ENCODE peak calls at places on chromosomes 6 and 20, in eight cellular contexts. E, D, N, P, Q, W, Z and I are unnamed samples.

GRCh38 chr6:13479971-13480434 is 7.4 kb downstream of the GFOD1 start:
- DNase-seq in Q (peak), N (peak), Z (no peak), P (no peak), W (no peak), E (no peak), D (no peak), I (no peak)

GRCh38 chr20:10398834-10399369 is 35.1 kb downstream of the MKKS start:
- DNase-seq in Q (no peak), N (no peak), W (no peak), P (no peak), Z (no peak), E (no peak), D (no peak), I (no peak)

GRCh38 chr6:31180500-31180899 is 10.0 kb upstream of the POU5F1 start:
- DNase-seq in D (no peak), Q (no peak), P (peak), W (peak), N (no peak), Z (no peak), E (no peak), I (no peak)

GRCh38 chr20:49161428-49162152 is 26.5 kb downstream of the STAU1 start:
- DNase-seq in Z (peak), P (no peak), D (no peak), E (no peak), Q (peak), W (no peak), N (peak), I (no peak)

GRCh38 chr20:49593441-49594142 is 25.7 kb upstream of the PTGIS start:
- DNase-seq in Z (peak), E (no peak), D (no peak), P (no peak), Q (no peak), N (no peak), W (no peak), I (no peak)

GRCh38 chr6:46994933-46995332 is 47.2 kb downstream of the ADGRF1 start:
- DNase-seq in N (no peak), W (no peak), Z (no peak), P (no peak), E (no peak), Q (no peak), D (no peak), I (no peak)

GRCh38 chr20:50303573-50304500 is 113.2 kb downstream of the CEBPB start:
- DNase-seq in D (peak), P (peak), Z (peak), E (no peak), Q (no peak), W (no peak), N (no peak), I (peak)

GRCh38 chr6:89525786-89526562 is 93.0 kb downstream of the ANKRD6 start:
- DNase-seq in Z (no peak), N (no peak), W (no peak), E (no peak), Q (no peak), D (no peak), P (no peak), I (no peak)

GRCh38 chr6:63527658-63528514 is 44.4 kb upstream of the LOC128125822 start:
- DNase-seq in W (no peak), D (peak), P (peak), Z (peak), E (no peak), Q (peak), N (peak), I (peak)

GRCh38 chr6:33590531-33591198 is 10.6 kb upstream of the BAK1 start:
- DNase-seq in W (no peak), P (peak), Q (peak), D (no peak), N (peak), E (no peak), Z (peak), I (peak)

GRCh38 chr6:126077810-126078791 is 91.8 kb downstream of the TRMT11 start:
- DNase-seq in P (no peak), Z (no peak), E (no peak), N (no peak), W (no peak), D (peak), Q (no peak), I (no peak)

GRCh38 chr6:126180585-126180984 is 159.3 kb upstream of the CENPW start:
- DNase-seq in E (no peak), Q (peak), D (peak), W (no peak), P (no peak), Z (peak), N (peak), I (no peak)

GRCh38 chr6:167394820-167395219 is 69.9 kb downstream of the TTLL2 start:
- DNase-seq in D (no peak), E (no peak), Q (no peak), W (no peak), Z (no peak), N (no peak), P (no peak), I (no peak)

GRCh38 chr6:157281570-157281969 is 41.7 kb downstream of the TMEM242 start:
- DNase-seq in N (no peak), P (peak), Z (peak), D (no peak), W (no peak), E (no peak), Q (no peak), I (peak)

GRCh38 chr6:41682497-41682961 is 44.3 kb downstream of the MDFI start:
- DNase-seq in Q (no peak), P (peak), N (no peak), E (no peak), W (no peak), Z (no peak), D (no peak), I (no peak)

GRCh38 chr6:77010931-77011542 is 452.3 kb downstream of the HTR1B start:
- DNase-seq in P (no peak), W (no peak), Q (no peak), N (no peak), Z (no peak), E (no peak), D (no peak), I (no peak)

GRCh38 chr6:139595183-139595582 is 220.7 kb upstream of the CITED2 start:
- DNase-seq in W (no peak), E (no peak), P (no peak), Q (no peak), D (peak), N (peak), Z (no peak), I (no peak)

GRCh38 chr6:50714487-50715379 is 1.4 kb downstream of the TFAP2D start:
- DNase-seq in Z (no peak), P (no peak), N (no peak), Q (no peak), W (no peak), D (no peak), E (no peak), I (no peak)

GRCh38 chr6:2505624-2506023 is 245.1 kb downstream of the MYLK4 start:
- DNase-seq in D (no peak), N (no peak), Z (peak), P (no peak), E (no peak), Q (no peak), W (no peak), I (no peak)

GRCh38 chr6:139882977-139883728 is 508.7 kb upstream of the CITED2 start:
- DNase-seq in W (no peak), N (no peak), D (peak), P (no peak), E (no peak), Q (peak), Z (peak), I (no peak)

GRCh38 chr6:167793421-167793820 is 33.3 kb upstream of the AFDN start:
- DNase-seq in D (no peak), E (no peak), Q (no peak), P (no peak), Z (no peak), N (no peak), W (no peak), I (peak)

GRCh38 chr6:87702589-87702945 is 534 bp upstream of the AKIRIN2 start:
- DNase-seq in Q (peak), P (no peak), N (peak), W (no peak), D (peak), E (no peak), Z (peak), I (no peak)

GRCh38 chr6:163984446-163984936 is 570.0 kb downstream of the QKI start:
- DNase-seq in N (no peak), P (no peak), E (no peak), D (no peak), Z (no peak), Q (no peak), W (no peak), I (no peak)

GRCh38 chr6:38792356-38792755 is 77.2 kb downstream of the DNAH8 start:
- DNase-seq in P (no peak), Q (no peak), E (no peak), N (no peak), W (no peak), D (no peak), Z (peak), I (no peak)

GRCh38 chr6:38554700-38555413 is 84.9 kb downstream of the BTBD9 start:
- DNase-seq in W (no peak), N (peak), P (no peak), E (no peak), Q (peak), Z (peak), D (peak), I (no peak)

GRCh38 chr6:64293298-64293697 is 657.7 kb downstream of the PHF3 start:
- DNase-seq in Z (peak), N (no peak), E (no peak), P (no peak), W (no peak), Q (no peak), D (peak), I (no peak)

GRCh38 chr20:19314619-19315018 is 102.2 kb downstream of the SLC24A3 start:
- DNase-seq in D (no peak), W (no peak), P (no peak), E (no peak), Q (peak), N (peak), Z (no peak), I (no peak)

GRCh38 chr6:41200901-41201783 is at the start of gene TREML2:
- DNase-seq in P (no peak), E (no peak), D (no peak), Q (no peak), N (no peak), W (no peak), Z (no peak), I (no peak)

GRCh38 chr6:26183581-26184408 is 96.6 kb downstream of the HFE start:
- DNase-seq in D (peak), W (peak), E (no peak), N (peak), Z (no peak), Q (no peak), P (peak), I (peak)

GRCh38 chr20:15976047-15976731 is 597.1 kb downstream of the KIF16B start:
- DNase-seq in E (no peak), Q (no peak), Z (no peak), P (no peak), D (no peak), N (no peak), W (no peak), I (no peak)

GRCh38 chr6:145801021-145801420 is 13.6 kb downstream of the FBXO30 start:
- DNase-seq in Q (no peak), Z (no peak), P (no peak), E (no peak), N (no peak), W (no peak), D (no peak), I (no peak)

GRCh38 chr6:2187826-2188225 is 57.6 kb downstream of the GMDS start:
- DNase-seq in Q (no peak), Z (no peak), D (no peak), W (no peak), P (no peak), N (no peak), E (no peak), I (no peak)

GRCh38 chr6:21885532-21886089 is 292.1 kb downstream of the SOX4 start:
- DNase-seq in P (peak), E (peak), Z (peak), Q (peak), D (peak), W (no peak), N (peak), I (no peak)

GRCh38 chr6:45314146-45314545 is 14.0 kb upstream of the RUNX2 start:
- DNase-seq in D (no peak), W (no peak), N (no peak), E (no peak), Q (no peak), P (no peak), Z (no peak), I (no peak)

GRCh38 chr6:167577891-167578361 is 248.8 kb upstream of the AFDN start:
- DNase-seq in Q (no peak), W (no peak), D (no peak), E (no peak), P (no peak), Z (no peak), N (no peak), I (no peak)

GRCh38 chr6:43120938-43121913 is 45.1 kb downstream of the PTK7 start:
- DNase-seq in N (peak), E (no peak), Q (peak), P (peak), W (no peak), Z (peak), D (peak), I (no peak)
- H3K27ac ChIP-seq in N (peak), E (no peak), Q (peak), P (peak), W (no peak), Z (peak), D (peak), I (peak)

DNA sequence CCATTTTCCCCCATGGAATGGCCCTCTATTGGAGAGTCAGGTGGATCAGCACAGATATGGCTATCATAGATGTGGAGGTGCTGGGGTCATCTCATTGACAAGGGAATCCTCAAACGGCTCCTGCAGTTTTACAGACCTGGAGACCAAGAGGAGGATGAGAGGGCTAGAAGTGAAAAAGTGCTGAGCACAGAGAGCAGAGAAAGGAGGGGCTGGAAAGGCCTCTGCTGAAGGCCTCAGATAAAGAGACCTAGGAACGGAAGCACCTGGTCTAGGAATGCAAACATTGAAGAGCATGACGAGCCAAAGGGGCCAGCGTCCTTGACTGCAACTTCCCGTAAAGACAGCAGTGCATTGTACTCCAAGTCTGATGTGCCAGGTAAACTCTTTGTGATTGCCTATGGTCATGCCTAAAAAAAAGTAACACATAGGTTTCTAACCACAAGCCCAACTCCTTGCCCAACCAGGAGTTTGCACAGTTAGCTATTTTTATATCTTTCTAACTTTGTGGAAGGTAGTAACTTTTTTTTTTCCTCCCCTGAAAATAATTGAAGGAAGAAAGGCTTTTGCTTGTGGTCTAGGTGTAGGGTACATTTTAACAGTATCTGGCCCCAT is 15.2 kb downstream of the RSPH4A start:
- DNase-seq in D (no peak), Q (no peak), E (no peak), Z (no peak), W (no peak), P (no peak), N (peak), I (no peak)
- H3K27ac ChIP-seq in D (no peak), Q (no peak), E (no peak), Z (no peak), W (no peak), P (no peak), N (no peak), I (no peak)

DNA sequence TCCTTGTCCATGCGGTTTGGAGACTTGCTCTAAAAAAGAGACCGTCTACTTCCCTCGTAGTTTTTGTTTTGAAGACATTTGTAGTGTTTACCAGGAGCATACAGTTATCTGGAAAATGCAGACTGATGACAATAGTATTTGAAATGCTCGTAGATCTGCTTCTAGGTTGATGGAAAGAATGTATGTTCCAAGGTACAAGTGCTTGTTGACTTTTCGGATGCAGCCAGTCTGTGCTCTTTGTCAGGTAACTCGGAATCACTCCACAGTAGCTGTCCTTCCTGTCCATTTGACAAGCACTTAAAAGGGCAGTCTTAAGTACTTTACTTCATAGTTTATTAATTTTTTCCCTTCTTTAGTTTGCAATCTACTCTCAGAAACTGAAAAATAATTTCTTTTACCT is 194.8 kb downstream of the ESR1 start:
- DNase-seq in P (no peak), E (no peak), Z (no peak), N (no peak), D (no peak), W (no peak), Q (no peak), I (no peak)
- H3K27ac ChIP-seq in P (no peak), E (no peak), Z (no peak), N (no peak), D (no peak), W (no peak), Q (no peak), I (no peak)

GRCh38 chr6:100220543-100220942 is 226.5 kb upstream of the MCHR2 start:
- DNase-seq in Q (no peak), E (no peak), N (no peak), D (no peak), W (no peak), Z (no peak), P (no peak), I (no peak)

GRCh38 chr6:100217641-100218040 is 223.6 kb upstream of the MCHR2 start:
- DNase-seq in E (no peak), P (no peak), Z (peak), N (no peak), D (no peak), W (no peak), Q (no peak), I (no peak)

GRCh38 chr6:100216760-100217159 is 222.7 kb upstream of the MCHR2 start:
- DNase-seq in D (no peak), W (no peak), Q (no peak), Z (no peak), N (no peak), P (no peak), E (no peak), I (no peak)

DNA sequence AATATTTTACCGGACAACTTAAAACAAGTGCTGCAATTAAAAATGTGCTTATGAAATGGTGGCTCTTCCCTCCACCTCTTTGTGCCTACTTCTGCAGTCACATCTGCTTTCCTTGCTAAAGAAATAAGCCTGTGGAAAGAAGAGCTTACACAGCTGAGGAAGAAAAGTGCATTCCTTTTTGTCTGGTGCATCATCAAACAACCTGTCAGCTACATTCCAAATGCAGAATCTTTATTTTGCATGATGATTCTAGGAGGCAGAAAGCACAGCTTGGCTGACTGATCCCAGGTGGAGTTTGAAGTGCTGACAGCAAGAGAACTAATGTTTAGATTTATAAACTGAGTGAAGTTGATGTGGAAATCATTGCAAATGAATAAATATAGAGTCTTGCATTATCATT is 223.2 kb upstream of the MCHR2 start:
- DNase-seq in E (no peak), W (no peak), D (peak), P (no peak), N (no peak), Q (no peak), Z (no peak), I (no peak)
- H3K27ac ChIP-seq in E (no peak), W (no peak), D (no peak), P (no peak), N (no peak), Q (no peak), Z (no peak), I (no peak)